ENCODE peak calls at places on chromosome 4, in seven cellular contexts. F, K, V, N, L, O and J are unnamed samples.

GRCh38 chr4:23945521-23946017 is 55.7 kb upstream of the PPARGC1A start:
- DNase-seq in F (peak; percentile 49), K (no peak), V (peak; percentile 43), N (no peak), L (no peak), O (no peak), J (no peak)

GRCh38 chr4:6308890-6309643 is 39.4 kb downstream of the WFS1 start:
- DNase-seq in F (no peak), K (peak; percentile 44), V (no peak), N (peak; percentile 57), L (no peak), O (no peak), J (no peak)

GRCh38 chr4:123856689-123857545 is 460.3 kb downstream of the SPRY1 start:
- DNase-seq in F (peak; percentile 46), K (peak; percentile 90), V (no peak), N (peak; percentile 23), L (no peak), O (no peak), J (peak; percentile 47)

GRCh38 chr4:161143375-161143774 is 1020.4 kb downstream of the FSTL5 start:
- DNase-seq in F (no peak), K (no peak), V (no peak), N (no peak), L (no peak), O (no peak), J (no peak)

GRCh38 chr4:122772311-122772710 is 39.8 kb downstream of the BBS12 start:
- DNase-seq in F (no peak), K (no peak), V (no peak), N (no peak), L (no peak), O (no peak), J (no peak)

GRCh38 chr4:112234952-112235609 is 3.5 kb downstream of the AP1AR start:
- DNase-seq in F (peak; percentile 72), K (peak; percentile 87), V (no peak), N (peak; percentile 43), L (no peak), O (peak; percentile 56), J (peak; percentile 79)

GRCh38 chr4:54230479-54231418 is 1.7 kb downstream of the PDGFRA start:
- DNase-seq in F (peak; percentile 55), K (no peak), V (peak; percentile 45), N (peak; percentile 31), L (no peak), O (no peak), J (no peak)

GRCh38 chr4:84965558-84966381 is 720 bp downstream of the WDFY3 start:
- DNase-seq in F (peak; percentile 80), K (peak; percentile 53), V (peak; percentile 68), N (peak; percentile 63), L (no peak), O (no peak), J (peak; percentile 34)

GRCh38 chr4:23789765-23790164 is 100.1 kb downstream of the PPARGC1A start:
- DNase-seq in F (peak; percentile 37), K (no peak), V (peak; percentile 47), N (no peak), L (no peak), O (no peak), J (no peak)

GRCh38 chr4:96713271-96713670 is 873.4 kb downstream of the PDHA2 start:
- DNase-seq in F (no peak), K (peak; percentile 50), V (no peak), N (no peak), L (no peak), O (no peak), J (no peak)

GRCh38 chr4:89221175-89221867 is 86.3 kb downstream of the GPRIN3 start:
- DNase-seq in F (no peak), K (no peak), V (no peak), N (no peak), L (no peak), O (no peak), J (peak; percentile 29)

GRCh38 chr4:171186700-171187099 is 626.5 kb upstream of the GALNTL6 start:
- DNase-seq in F (no peak), K (no peak), V (no peak), N (no peak), L (no peak), O (no peak), J (no peak)

GRCh38 chr4:153757407-153757806 is 2.4 kb downstream of the RNF175 start:
- DNase-seq in F (no peak), K (no peak), V (no peak), N (no peak), L (no peak), O (no peak), J (no peak)

GRCh38 chr4:150501983-150502382 is 80.0 kb upstream of the MAB21L2 start:
- DNase-seq in F (peak; percentile 3), K (no peak), V (no peak), N (no peak), L (no peak), O (no peak), J (no peak)

GRCh38 chr4:4480685-4481393 is 61.0 kb downstream of the STX18 start:
- DNase-seq in F (peak; percentile 48), K (peak; percentile 13), V (no peak), N (no peak), L (no peak), O (no peak), J (no peak)

GRCh38 chr4:100165809-100166208 is 24.5 kb downstream of the DDIT4L start:
- DNase-seq in F (no peak), K (no peak), V (no peak), N (peak; percentile 18), L (no peak), O (no peak), J (no peak)

GRCh38 chr4:128449251-128449650 is 161.6 kb upstream of the PGRMC2 start:
- DNase-seq in F (no peak), K (no peak), V (no peak), N (no peak), L (no peak), O (no peak), J (no peak)

GRCh38 chr4:31807036-31807435 is 1086.9 kb downstream of the PCDH7 start:
- DNase-seq in F (no peak), K (no peak), V (no peak), N (no peak), L (no peak), O (no peak), J (no peak)

GRCh38 chr4:56649445-56650258 is 31.4 kb downstream of the HOPX start:
- DNase-seq in F (no peak), K (no peak), V (no peak), N (no peak), L (no peak), O (no peak), J (no peak)

GRCh38 chr4:85779165-85779564 is 304.2 kb downstream of the ARHGAP24 start:
- DNase-seq in F (peak; percentile 18), K (peak; percentile 87), V (no peak), N (no peak), L (no peak), O (no peak), J (no peak)

GRCh38 chr4:3037957-3038451 is 36.3 kb downstream of the HTT-AS start:
- DNase-seq in F (no peak), K (no peak), V (peak; percentile 18), N (no peak), L (no peak), O (no peak), J (no peak)

GRCh38 chr4:152281211-152281610 is 254.7 kb downstream of the FBXW7 start:
- DNase-seq in F (no peak), K (no peak), V (no peak), N (no peak), L (no peak), O (no peak), J (no peak)

GRCh38 chr4:137124278-137124932 is 407.9 kb downstream of the PCDH18 start:
- DNase-seq in F (peak; percentile 30), K (peak; percentile 35), V (no peak), N (peak; percentile 31), L (no peak), O (peak; percentile 59), J (peak; percentile 76)